ENCODE peak calls at places on chromosomes 12 and 14, in nine cellular contexts. B, C, S, F, X, J, Q, K and I are unnamed samples.

GRCh38 chr14:102949801-102950451 is 27.5 kb downstream of the AMN start:
- DNase-seq in B (no peak), C (no peak), X (no peak), F (peak), K (no peak), S (no peak), J (no peak), Q (no peak), I (no peak)

GRCh38 chr14:39614292-39614923 is 182.2 kb upstream of the FBXO33 start:
- DNase-seq in S (peak), Q (no peak), J (no peak), F (no peak), B (no peak), C (no peak), K (no peak), X (no peak), I (no peak)

GRCh38 chr12:125111403-125111802 is 46.2 kb downstream of the AACS start:
- DNase-seq in S (no peak), B (no peak), C (no peak), Q (no peak), F (no peak), J (no peak), K (no peak), X (no peak), I (no peak)

GRCh38 chr12:49345840-49346658 is 639 bp upstream of the DNAJC22 start:
- DNase-seq in F (no peak), X (no peak), C (no peak), K (no peak), J (no peak), B (no peak), Q (peak), S (peak), I (no peak)

GRCh38 chr14:102071283-102071998 is 15.4 kb downstream of the HSP90AA1 start:
- DNase-seq in B (peak), Q (no peak), F (no peak), C (no peak), K (peak), J (no peak), X (no peak), S (no peak), I (no peak)

GRCh38 chr14:85252011-85252410 is 277.9 kb upstream of the FLRT2 start:
- DNase-seq in Q (no peak), S (no peak), J (no peak), X (no peak), K (peak), B (no peak), F (no peak), C (no peak), I (no peak)

GRCh38 chr12:2231956-2232355 is 179.2 kb downstream of the CACNA1C start:
- DNase-seq in S (no peak), B (no peak), C (no peak), K (no peak), Q (no peak), J (no peak), F (no peak), X (no peak), I (no peak)

GRCh38 chr14:61426048-61426447 is 104.7 kb downstream of the PRKCH start:
- DNase-seq in K (peak), J (peak), S (no peak), F (no peak), Q (no peak), B (no peak), C (no peak), X (no peak), I (no peak)

GRCh38 chr12:51391047-51391837 is at the start of gene GALNT6:
- DNase-seq in S (peak), C (peak), K (peak), B (no peak), X (peak), J (no peak), F (peak), Q (peak), I (peak)

GRCh38 chr12:68100241-68100640 is 59.3 kb downstream of the IFNG start:
- DNase-seq in F (no peak), J (no peak), X (no peak), S (no peak), K (peak), Q (no peak), C (no peak), B (no peak), I (no peak)

GRCh38 chr14:53368714-53369191 is 215.6 kb upstream of the DDHD1 start:
- DNase-seq in C (no peak), F (no peak), J (no peak), X (no peak), Q (no peak), S (no peak), B (no peak), K (no peak), I (no peak)

GRCh38 chr12:49548481-49548821 is 9.6 kb downstream of the KCNH3 start:
- DNase-seq in K (no peak), B (no peak), S (no peak), J (no peak), C (no peak), F (no peak), X (no peak), Q (no peak), I (peak)

GRCh38 chr14:105536051-105536450 is 9.7 kb downstream of the TMEM121 start:
- DNase-seq in F (no peak), K (no peak), Q (no peak), B (no peak), S (no peak), J (no peak), C (no peak), X (no peak), I (no peak)

GRCh38 chr12:109981311-109981710 is 14.9 kb downstream of the GIT2 start:
- DNase-seq in X (peak), K (no peak), B (no peak), J (no peak), S (no peak), C (peak), F (no peak), Q (no peak), I (no peak)

GRCh38 chr12:71162832-71163711 is 5.3 kb upstream of the TSPAN8 start:
- DNase-seq in B (peak), C (no peak), K (no peak), F (no peak), Q (no peak), X (no peak), J (no peak), S (peak), I (no peak)

GRCh38 chr12:121279507-121279915 is 17.0 kb downstream of the CAMKK2 start:
- DNase-seq in C (no peak), X (no peak), S (no peak), K (no peak), J (no peak), Q (no peak), F (peak), B (no peak), I (no peak)

GRCh38 chr14:106826833-106827369 is 1300.5 kb downstream of the TMEM121 start:
- DNase-seq in C (no peak), S (no peak), F (no peak), K (no peak), B (no peak), Q (no peak), X (no peak), J (peak), I (no peak)

GRCh38 chr12:93526786-93527428 is 45.6 kb upstream of the SOCS2 start:
- DNase-seq in Q (no peak), X (no peak), F (no peak), B (peak), K (peak), C (no peak), S (peak), J (peak), I (no peak)